ENCODE peak calls at places on chromosomes 11 and 22, in five cellular contexts. One of them, this sample, is unnamed.

GRCh38 chr11:121086866-121087265 is 14.2 kb upstream of the TECTA start:
- DNase-seq in hepatocyte: no peak
- DNase-seq in upper lobe of right lung: no peak
- DNase-seq in cardiac muscle cell: peak; percentile 20
- DNase-seq in transverse colon: no peak
- DNase-seq in this sample: no peak

GRCh38 chr11:115665958-115666357 is 161.7 kb upstream of the CADM1 start:
- DNase-seq in transverse colon: no peak
- DNase-seq in cardiac muscle cell: no peak
- DNase-seq in hepatocyte: no peak
- DNase-seq in upper lobe of right lung: no peak
- DNase-seq in this sample: no peak

GRCh38 chr11:61533401-61533800 is 24.9 kb downstream of the LRRC10B start:
- DNase-seq in cardiac muscle cell: no peak
- DNase-seq in transverse colon: peak; percentile 64
- DNase-seq in upper lobe of right lung: no peak
- DNase-seq in hepatocyte: peak; percentile 67
- DNase-seq in this sample: peak; percentile 81

GRCh38 chr22:30864441-30865420 is 103.8 kb downstream of the MORC2 start:
- DNase-seq in upper lobe of right lung: peak; percentile 54
- DNase-seq in hepatocyte: peak; percentile 3
- DNase-seq in transverse colon: no peak
- DNase-seq in cardiac muscle cell: no peak
- DNase-seq in this sample: peak; percentile 18

GRCh38 chr22:36478966-36479365 is 2.5 kb downstream of the TXN2 start:
- DNase-seq in transverse colon: no peak
- DNase-seq in hepatocyte: no peak
- DNase-seq in cardiac muscle cell: peak; percentile 21
- DNase-seq in upper lobe of right lung: no peak
- DNase-seq in this sample: no peak

GRCh38 chr11:2520736-2521035 is 75.9 kb downstream of the KCNQ1 start:
- DNase-seq in transverse colon: no peak
- DNase-seq in cardiac muscle cell: no peak
- DNase-seq in hepatocyte: no peak
- DNase-seq in upper lobe of right lung: no peak
- DNase-seq in this sample: no peak

GRCh38 chr11:130513132-130513531 is 64.7 kb downstream of the ADAMTS15 start:
- DNase-seq in upper lobe of right lung: no peak
- DNase-seq in cardiac muscle cell: no peak
- DNase-seq in transverse colon: peak; percentile 49
- DNase-seq in hepatocyte: no peak
- DNase-seq in this sample: no peak

GRCh38 chr11:9385288-9385902 is 943 bp downstream of the IPO7 start:
- DNase-seq in cardiac muscle cell: no peak
- DNase-seq in hepatocyte: no peak
- DNase-seq in transverse colon: no peak
- DNase-seq in upper lobe of right lung: no peak
- DNase-seq in this sample: peak; percentile 59

GRCh38 chr11:19498986-19499669 is 213.5 kb upstream of the NAV2 start:
- DNase-seq in transverse colon: no peak
- DNase-seq in hepatocyte: peak; percentile 17
- DNase-seq in upper lobe of right lung: no peak
- DNase-seq in cardiac muscle cell: peak; percentile 26
- DNase-seq in this sample: no peak

GRCh38 chr22:24205438-24206189 is 24.3 kb downstream of the SUSD2 start:
- DNase-seq in hepatocyte: no peak
- DNase-seq in cardiac muscle cell: no peak
- DNase-seq in transverse colon: no peak
- DNase-seq in upper lobe of right lung: no peak
- DNase-seq in this sample: no peak

GRCh38 chr11:119115484-119116234 is 5.7 kb upstream of the HINFP start:
- DNase-seq in cardiac muscle cell: no peak
- DNase-seq in transverse colon: peak; percentile 36
- DNase-seq in hepatocyte: no peak
- DNase-seq in upper lobe of right lung: peak; percentile 84
- DNase-seq in this sample: no peak

GRCh38 chr11:17750013-17750816 is 15.6 kb downstream of the KCNC1 start:
- DNase-seq in upper lobe of right lung: peak; percentile 44
- DNase-seq in transverse colon: no peak
- DNase-seq in hepatocyte: no peak
- DNase-seq in cardiac muscle cell: no peak
- DNase-seq in this sample: no peak

GRCh38 chr11:29449280-29450074 is 567.4 kb downstream of the KCNA4 start:
- DNase-seq in transverse colon: no peak
- DNase-seq in cardiac muscle cell: peak; percentile 23
- DNase-seq in upper lobe of right lung: no peak
- DNase-seq in hepatocyte: no peak
- DNase-seq in this sample: no peak

GRCh38 chr11:3109921-3110706 is 52.9 kb upstream of the CARS1 start:
- DNase-seq in transverse colon: peak; percentile 45
- DNase-seq in upper lobe of right lung: peak; percentile 77
- DNase-seq in cardiac muscle cell: peak; percentile 41
- DNase-seq in hepatocyte: peak; percentile 42
- DNase-seq in this sample: peak; percentile 36

GRCh38 chr11:77287615-77288273 is 13.7 kb downstream of the GDPD4 start:
- DNase-seq in transverse colon: no peak
- DNase-seq in hepatocyte: no peak
- DNase-seq in cardiac muscle cell: peak; percentile 84
- DNase-seq in upper lobe of right lung: no peak
- DNase-seq in this sample: no peak

GRCh38 chr11:64207247-64208085 is 945 bp downstream of the FERMT3 start:
- DNase-seq in hepatocyte: no peak
- DNase-seq in upper lobe of right lung: peak; percentile 83
- DNase-seq in transverse colon: peak; percentile 74
- DNase-seq in cardiac muscle cell: peak; percentile 84
- DNase-seq in this sample: no peak

DNA sequence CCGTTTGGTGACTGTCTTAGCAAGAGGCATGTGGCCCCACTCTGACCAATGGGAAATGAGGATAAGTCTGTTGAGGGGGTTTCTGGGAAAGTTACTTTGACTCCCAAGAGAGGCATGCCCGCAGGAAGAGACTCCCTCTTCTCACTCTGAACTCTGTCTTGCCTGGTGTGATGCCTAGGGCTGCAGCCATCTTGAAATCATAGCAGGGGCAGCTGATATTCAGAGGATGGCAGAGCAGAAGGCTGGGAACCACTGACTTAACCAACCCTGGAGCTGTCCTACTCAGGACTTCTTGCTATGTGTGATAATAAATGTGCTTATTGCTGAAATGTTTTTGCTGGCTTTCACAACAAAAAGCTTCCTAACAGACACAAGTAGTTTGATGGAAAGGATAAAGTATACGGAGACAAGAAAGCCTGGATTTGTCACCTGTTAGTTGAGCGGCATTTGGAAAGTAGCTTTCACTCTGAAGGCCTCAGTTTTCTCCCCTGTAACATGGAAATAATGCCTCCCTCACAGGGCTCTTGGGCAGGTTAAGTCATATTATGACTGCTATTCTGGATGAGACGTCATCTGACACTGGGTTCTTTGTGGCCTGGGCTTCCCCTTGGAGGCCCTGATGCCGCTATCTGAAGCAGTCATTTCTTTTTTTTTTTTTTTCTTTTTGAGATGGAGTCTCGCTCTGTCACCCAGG is 128.5 kb downstream of the CEP164 start:
- DNase-seq in upper lobe of right lung: no peak
- DNase-seq in hepatocyte: no peak
- DNase-seq in cardiac muscle cell: no peak
- DNase-seq in transverse colon: no peak
- DNase-seq in this sample: no peak
- H3K4me3 ChIP-seq in upper lobe of right lung: no peak overlapping the region
- H3K4me3 ChIP-seq in hepatocyte: no peak overlapping the region
- H3K4me3 ChIP-seq in cardiac muscle cell: no peak overlapping the region
- H3K4me3 ChIP-seq in transverse colon: no peak overlapping the region
- H3K4me3 ChIP-seq in this sample: no peak overlapping the region

DNA sequence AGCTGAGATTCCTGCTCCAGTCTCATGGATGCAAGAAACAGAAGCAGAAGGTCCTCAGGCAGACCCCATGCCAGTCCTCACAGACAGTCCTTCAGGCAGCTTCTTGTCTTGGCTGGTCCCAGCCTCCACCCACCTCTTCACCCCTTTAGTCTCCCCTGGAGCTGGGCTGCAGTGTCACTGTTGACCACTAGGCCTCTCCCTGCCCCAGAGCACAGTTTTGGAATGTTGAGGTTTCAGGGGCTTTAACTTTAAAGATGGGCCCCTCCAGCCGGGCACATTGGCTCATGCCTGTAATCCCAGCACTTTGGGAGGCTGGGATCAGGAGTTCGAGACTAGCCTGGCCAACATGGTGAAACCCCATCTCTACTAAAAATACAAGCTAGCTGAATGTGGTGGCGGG is 39.5 kb upstream of the GCAT start:
- DNase-seq in upper lobe of right lung: no peak
- DNase-seq in cardiac muscle cell: no peak
- DNase-seq in hepatocyte: no peak
- DNase-seq in transverse colon: no peak
- DNase-seq in this sample: no peak
- TF ChIP-seq CTCF in upper lobe of right lung: peak; percentile 10
- TF ChIP-seq CTCF in cardiac muscle cell: peak; percentile 28
- TF ChIP-seq CTCF in hepatocyte: peak; percentile 4
- TF ChIP-seq CTCF in transverse colon: no peak
- TF ChIP-seq CTCF in this sample: peak; percentile 16

DNA sequence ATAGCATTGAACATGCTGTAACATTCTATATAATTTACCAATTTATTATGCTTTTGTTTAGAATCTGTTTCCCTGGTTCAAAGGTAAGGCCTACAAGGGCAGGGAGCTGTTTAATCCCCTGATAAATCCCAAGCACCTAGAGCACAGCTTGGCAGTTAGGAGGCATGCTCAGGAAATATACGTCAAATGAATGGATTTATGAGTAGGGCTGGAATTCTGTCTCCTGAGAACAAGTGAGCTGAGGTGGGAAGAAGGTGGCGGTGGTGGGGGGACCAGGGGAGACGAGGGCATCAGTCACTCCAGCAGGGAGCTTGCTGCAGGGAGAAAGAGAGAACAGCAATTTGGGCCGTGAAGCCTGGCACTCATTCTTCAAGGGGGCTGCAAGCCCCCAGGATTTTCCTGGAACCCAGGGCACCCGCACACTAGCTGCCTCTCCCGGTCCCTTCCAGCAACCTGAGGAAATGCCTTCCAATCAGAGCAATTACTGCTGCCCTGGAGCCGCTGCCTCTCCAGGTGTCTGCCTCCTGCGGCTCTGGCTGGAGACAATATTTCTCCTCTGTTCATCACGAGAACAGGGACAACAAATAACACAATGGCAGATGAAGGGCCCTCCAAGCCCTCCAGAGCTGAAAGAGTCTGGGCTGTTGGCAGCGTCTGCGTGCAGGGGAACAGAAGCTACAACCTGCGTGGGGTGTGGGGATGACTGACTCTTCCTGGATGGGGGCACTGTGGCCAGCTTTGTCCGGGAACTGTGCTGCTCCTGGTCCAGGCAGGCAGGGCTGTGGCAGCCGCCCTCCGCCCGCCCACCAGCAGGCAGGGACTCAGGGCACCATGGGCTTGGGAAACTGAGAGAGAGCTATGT is 233.4 kb downstream of the ST3GAL4 start:
- DNase-seq in upper lobe of right lung: no peak
- DNase-seq in transverse colon: no peak
- DNase-seq in cardiac muscle cell: no peak
- DNase-seq in hepatocyte: no peak
- DNase-seq in this sample: no peak
- H3K9me3 ChIP-seq in upper lobe of right lung: no peaks in the 10 kb centered on the region
- H3K9me3 ChIP-seq in transverse colon: no peaks in the 10 kb centered on the region
- H3K9me3 ChIP-seq in cardiac muscle cell: no peaks in the 10 kb centered on the region
- H3K9me3 ChIP-seq in hepatocyte: no peaks in the 10 kb centered on the region
- H3K9me3 ChIP-seq in this sample: no peaks in the 10 kb centered on the region

DNA sequence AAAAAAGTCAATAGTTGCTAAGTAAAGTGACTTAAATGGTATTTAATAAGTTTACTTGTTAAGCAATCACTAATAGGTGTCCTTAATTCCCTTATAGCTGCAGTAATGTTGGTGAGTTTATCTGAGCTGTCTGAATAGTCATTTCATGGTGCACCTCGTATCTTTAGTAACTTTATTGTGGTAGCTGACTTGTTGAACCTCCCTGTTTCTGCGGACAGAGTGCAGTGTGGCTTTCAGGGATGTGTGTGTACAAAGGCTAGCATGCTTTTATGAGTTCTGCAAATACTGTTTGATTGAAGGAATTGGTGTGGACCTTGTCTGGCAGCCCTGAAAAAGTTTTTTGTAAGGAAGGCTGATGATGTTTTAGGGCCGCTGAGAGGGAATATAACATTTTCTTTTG is 2.6 kb downstream of the ZNRF3 start:
- DNase-seq in upper lobe of right lung: no peak
- DNase-seq in transverse colon: peak; percentile 49
- DNase-seq in cardiac muscle cell: no peak
- DNase-seq in hepatocyte: peak; percentile 54
- DNase-seq in this sample: peak; percentile 74
- H3K4me3 ChIP-seq in upper lobe of right lung: peak overlapping the region; percentile 57
- H3K4me3 ChIP-seq in transverse colon: no peak overlapping the region
- H3K4me3 ChIP-seq in cardiac muscle cell: peak overlapping the region; percentile 81
- H3K4me3 ChIP-seq in hepatocyte: no peak overlapping the region
- H3K4me3 ChIP-seq in this sample: peak overlapping the region; percentile 63

This sample was measured in Caco-2.